ENCODE peak calls at places on chromosomes 6 and 20, in seven cellular contexts. K, Y, V, T, O, H and U are unnamed samples.

GRCh38 chr6:5782783-5783567 is 223.8 kb downstream of the NRN1 start:
- DNase-seq in K (no peak), V (peak; percentile 9), H (no peak), O (no peak), T (no peak), Y (no peak), U (no peak)

GRCh38 chr20:46951405-46951804 is 56.8 kb downstream of the EYA2 start:
- DNase-seq in O (no peak), K (no peak), V (peak; percentile 37), H (no peak), T (no peak), Y (peak; percentile 75), U (no peak)

GRCh38 chr6:44681782-44682181 is 294.3 kb downstream of the CDC5L start:
- DNase-seq in V (peak; percentile 79), K (no peak), Y (peak; percentile 47), O (no peak), H (peak; percentile 2), T (no peak), U (no peak)

GRCh38 chr6:3263091-3263490 is 4.3 kb downstream of the PSMG4 start:
- DNase-seq in Y (no peak), K (no peak), H (no peak), O (no peak), V (no peak), T (no peak), U (no peak)

GRCh38 chr6:159982726-159983506 is 14.0 kb downstream of the IGF2R start:
- DNase-seq in O (no peak), V (peak; percentile 30), H (no peak), K (no peak), Y (peak; percentile 61), T (peak; percentile 66), U (no peak)

GRCh38 chr6:13615802-13616140 is 636 bp downstream of the NOL7 start:
- DNase-seq in V (no peak), T (no peak), O (peak; percentile 36), Y (peak; percentile 43), K (no peak), H (peak; percentile 39), U (no peak)

GRCh38 chr6:84141506-84141905 is 85.9 kb downstream of the CEP162 start:
- DNase-seq in K (no peak), T (no peak), H (no peak), O (no peak), Y (no peak), V (no peak), U (no peak)

GRCh38 chr6:143279385-143279784 is 171.1 kb downstream of the ADAT2 start:
- DNase-seq in K (no peak), T (peak; percentile 55), V (peak; percentile 26), H (no peak), O (no peak), Y (peak; percentile 26), U (no peak)

GRCh38 chr6:37696220-37696840 is 1.4 kb downstream of the MDGA1 start:
- DNase-seq in O (no peak), T (peak; percentile 50), H (no peak), V (peak; percentile 63), Y (peak; percentile 38), K (no peak), U (no peak)

GRCh38 chr6:112939543-112939942 is 592.4 kb downstream of the RFPL4B start:
- DNase-seq in V (peak; percentile 60), O (no peak), H (no peak), T (no peak), K (no peak), Y (no peak), U (no peak)

GRCh38 chr20:32207211-32207625 is 325 bp downstream of the PLAGL2 start:
- DNase-seq in T (no peak), K (no peak), H (no peak), O (no peak), V (no peak), Y (no peak), U (no peak)

GRCh38 chr6:29529956-29530355 is 29.6 kb downstream of the UBD start:
- DNase-seq in V (no peak), O (no peak), H (no peak), T (no peak), Y (no peak), K (no peak), U (no peak)

GRCh38 chr6:20564269-20564668 is 30.0 kb downstream of the CDKAL1 start:
- DNase-seq in H (no peak), Y (peak; percentile 35), V (no peak), T (peak; percentile 61), O (no peak), K (no peak), U (peak; percentile 20)
- H3K4me3 ChIP-seq in H (no peak overlapping the region), Y (no peak overlapping the region), V (no peak overlapping the region), T (no peak overlapping the region), O (no peak overlapping the region), K (no peak overlapping the region), U (no peak overlapping the region)

DNA sequence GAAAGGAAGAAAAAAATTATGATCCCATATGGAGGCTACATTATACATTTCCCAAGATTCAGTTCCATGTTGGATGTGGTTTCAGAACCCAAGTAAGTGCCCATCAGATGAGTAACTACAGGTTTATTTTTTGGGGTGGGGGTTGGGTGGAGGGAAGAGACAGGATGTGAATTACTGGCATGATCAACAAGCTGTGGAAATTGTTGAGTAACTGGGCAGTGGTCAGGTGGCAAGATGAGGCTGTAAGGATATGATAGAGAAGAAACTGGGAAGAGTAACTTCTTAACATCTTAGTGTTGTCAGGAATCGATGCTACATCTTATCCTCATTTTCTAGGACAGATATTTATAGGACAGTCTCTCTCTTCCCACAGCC is 153.5 kb downstream of the CFAP61 start:
- DNase-seq in Y (no peak), H (no peak), K (no peak), V (no peak), O (no peak), T (no peak), U (no peak)
- H3K4me3 ChIP-seq in Y (no peak overlapping the region), H (no peak overlapping the region), K (no peak overlapping the region), V (no peak overlapping the region), O (no peak overlapping the region), T (no peak overlapping the region), U (no peak overlapping the region)

GRCh38 chr6:31308050-31308844 is 36.4 kb upstream of the HLA-C start:
- DNase-seq in V (no peak), H (peak; percentile 76), Y (no peak), O (no peak), T (peak; percentile 9), K (no peak), U (no peak)
- H3K4me3 ChIP-seq in V (no peak overlapping the region), H (peak overlapping the region; percentile 39), Y (no peak overlapping the region), O (no peak overlapping the region), T (no peak overlapping the region), K (peak overlapping the region; percentile 66), U (no peak overlapping the region)

GRCh38 chr20:44571367-44571766 is 11.0 kb upstream of the PKIG start:
- DNase-seq in T (no peak), O (no peak), Y (no peak), V (peak; percentile 44), H (no peak), K (no peak), U (no peak)
- H3K4me3 ChIP-seq in T (no peak overlapping the region), O (no peak overlapping the region), Y (no peak overlapping the region), V (no peak overlapping the region), H (no peak overlapping the region), K (no peak overlapping the region), U (no peak overlapping the region)

DNA sequence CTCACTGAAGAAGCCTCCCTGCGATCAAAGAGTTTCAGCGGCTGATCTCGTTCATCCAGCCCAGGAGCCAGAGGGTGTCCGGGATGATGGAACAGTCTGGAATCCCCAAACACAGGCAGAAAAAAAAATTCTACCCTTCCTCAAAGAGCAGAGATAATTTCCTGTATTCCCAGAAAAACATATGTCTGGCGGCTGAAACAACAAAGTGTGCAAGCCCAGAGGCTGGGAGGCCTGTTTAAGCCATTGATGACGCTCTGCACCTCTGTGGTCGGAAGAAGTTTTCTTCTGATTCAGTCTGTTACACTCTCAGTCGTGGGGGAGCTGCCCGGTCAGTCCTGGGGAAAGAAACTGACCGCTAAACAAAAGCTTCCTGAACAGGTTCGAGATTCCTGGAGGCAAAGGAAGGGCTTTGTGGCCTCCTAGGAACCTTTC is 37.0 kb downstream of the TFEB start:
- DNase-seq in T (peak; percentile 98), H (no peak), Y (peak; percentile 91), K (no peak), V (peak; percentile 98), O (no peak), U (peak; percentile 76)
- H3K4me3 ChIP-seq in T (peak overlapping the region; percentile 22), H (no peak overlapping the region), Y (no peak overlapping the region), K (no peak overlapping the region), V (no peak overlapping the region), O (no peak overlapping the region), U (no peak overlapping the region)